ENCODE peak calls at places on chromosomes 2 and 18, in four cellular contexts. One of them, this sample, is unnamed.

GRCh38 chr2:58428286-58428552 is 187.1 kb upstream of the FANCL start:
- DNase-seq in fibroblast of pulmonary artery: peak; percentile 3
- DNase-seq in foreskin fibroblast: peak; percentile 8
- DNase-seq in A549: peak; percentile 21
- DNase-seq in this sample: no peak

GRCh38 chr2:191150451-191151314 is at the start of gene STAT4:
- DNase-seq in fibroblast of pulmonary artery: peak; percentile 75
- DNase-seq in foreskin fibroblast: peak; percentile 58
- DNase-seq in A549: peak; percentile 43
- DNase-seq in this sample: no peak

GRCh38 chr2:152826880-152827279 is 108.5 kb downstream of the ARL6IP6 start:
- DNase-seq in fibroblast of pulmonary artery: peak; percentile 80
- DNase-seq in foreskin fibroblast: peak; percentile 1
- DNase-seq in A549: no peak
- DNase-seq in this sample: peak; percentile 26

GRCh38 chr2:78984386-78984785 is 41.1 kb upstream of the REG3G start:
- DNase-seq in fibroblast of pulmonary artery: peak; percentile 7
- DNase-seq in foreskin fibroblast: no peak
- DNase-seq in A549: no peak
- DNase-seq in this sample: no peak

GRCh38 chr2:8616084-8616419 is 65.8 kb upstream of the ID2 start:
- DNase-seq in fibroblast of pulmonary artery: no peak
- DNase-seq in foreskin fibroblast: no peak
- DNase-seq in A549: no peak
- DNase-seq in this sample: no peak

GRCh38 chr2:150063432-150063889 is 424.0 kb downstream of the RND3 start:
- DNase-seq in fibroblast of pulmonary artery: peak; percentile 75
- DNase-seq in foreskin fibroblast: peak; percentile 79
- DNase-seq in A549: no peak
- DNase-seq in this sample: no peak

GRCh38 chr2:201643216-201643651 is at the start of gene TMEM237:
- DNase-seq in fibroblast of pulmonary artery: peak; percentile 32
- DNase-seq in foreskin fibroblast: peak; percentile 60
- DNase-seq in A549: peak; percentile 28
- DNase-seq in this sample: no peak

GRCh38 chr2:39107156-39107555 is 13.7 kb downstream of the SOS1 start:
- DNase-seq in fibroblast of pulmonary artery: peak; percentile 17
- DNase-seq in foreskin fibroblast: peak; percentile 51
- DNase-seq in A549: no peak
- DNase-seq in this sample: no peak

GRCh38 chr2:152222975-152223638 is 47.5 kb upstream of the STAM2 start:
- DNase-seq in fibroblast of pulmonary artery: peak; percentile 97
- DNase-seq in foreskin fibroblast: peak; percentile 86
- DNase-seq in A549: no peak
- DNase-seq in this sample: no peak

GRCh38 chr2:163541920-163542319 is 193.9 kb downstream of the FIGN start:
- DNase-seq in fibroblast of pulmonary artery: no peak
- DNase-seq in foreskin fibroblast: no peak
- DNase-seq in A549: no peak
- DNase-seq in this sample: no peak

GRCh38 chr2:194550702-194551101 is 1106.3 kb upstream of the SLC39A10 start:
- DNase-seq in fibroblast of pulmonary artery: no peak
- DNase-seq in foreskin fibroblast: no peak
- DNase-seq in A549: no peak
- DNase-seq in this sample: no peak

GRCh38 chr18:45155526-45155925 is 459.8 kb upstream of the SLC14A2 start:
- DNase-seq in fibroblast of pulmonary artery: no peak
- DNase-seq in foreskin fibroblast: no peak
- DNase-seq in A549: no peak
- DNase-seq in this sample: no peak

GRCh38 chr2:133837441-133838090 is 269.3 kb upstream of the NCKAP5 start:
- DNase-seq in fibroblast of pulmonary artery: peak; percentile 21
- DNase-seq in foreskin fibroblast: peak; percentile 62
- DNase-seq in A549: no peak
- DNase-seq in this sample: no peak

GRCh38 chr18:8858888-8859511 is 153.6 kb downstream of the MTCL1 start:
- DNase-seq in fibroblast of pulmonary artery: peak; percentile 98
- DNase-seq in foreskin fibroblast: peak; percentile 96
- DNase-seq in A549: peak; percentile 31
- DNase-seq in this sample: peak; percentile 79

GRCh38 chr2:12759248-12759647 is 42.5 kb downstream of the TRIB2 start:
- DNase-seq in fibroblast of pulmonary artery: peak; percentile 69
- DNase-seq in foreskin fibroblast: peak; percentile 94
- DNase-seq in A549: no peak
- DNase-seq in this sample: peak; percentile 42

GRCh38 chr2:70557171-70557838 is 3.7 kb upstream of the TGFA start:
- DNase-seq in fibroblast of pulmonary artery: no peak
- DNase-seq in foreskin fibroblast: no peak
- DNase-seq in A549: no peak
- DNase-seq in this sample: no peak

GRCh38 chr18:35158728-35159443 is 81.9 kb upstream of the ZNF397 start:
- DNase-seq in fibroblast of pulmonary artery: no peak
- DNase-seq in foreskin fibroblast: no peak
- DNase-seq in A549: no peak
- DNase-seq in this sample: no peak

GRCh38 chr2:127100261-127101047 is 6.5 kb downstream of the BIN1 start:
- DNase-seq in fibroblast of pulmonary artery: peak; percentile 33
- DNase-seq in foreskin fibroblast: no peak
- DNase-seq in A549: peak; percentile 61
- DNase-seq in this sample: peak; percentile 83

GRCh38 chr18:1017227-1017626 is 112.6 kb downstream of the ADCYAP1 start:
- DNase-seq in fibroblast of pulmonary artery: no peak
- DNase-seq in foreskin fibroblast: no peak
- DNase-seq in A549: no peak
- DNase-seq in this sample: no peak

GRCh38 chr2:185891403-185891802 is 152.8 kb downstream of the FSIP2 start:
- DNase-seq in fibroblast of pulmonary artery: no peak
- DNase-seq in foreskin fibroblast: no peak
- DNase-seq in A549: no peak
- DNase-seq in this sample: no peak

GRCh38 chr2:223041527-223042109 is 10.4 kb upstream of the KCNE4 start:
- DNase-seq in fibroblast of pulmonary artery: peak; percentile 97
- DNase-seq in foreskin fibroblast: peak; percentile 96
- DNase-seq in A549: peak; percentile 83
- DNase-seq in this sample: peak; percentile 93

GRCh38 chr2:105272176-105272575 is 30.6 kb downstream of the GPR45 start:
- DNase-seq in fibroblast of pulmonary artery: no peak
- DNase-seq in foreskin fibroblast: no peak
- DNase-seq in A549: no peak
- DNase-seq in this sample: no peak

GRCh38 chr2:151669585-151670081 is 64.6 kb downstream of the NEB start:
- DNase-seq in fibroblast of pulmonary artery: peak; percentile 5
- DNase-seq in foreskin fibroblast: no peak
- DNase-seq in A549: no peak
- DNase-seq in this sample: peak; percentile 12

GRCh38 chr2:174901075-174901474 is 104.1 kb downstream of the CHN1 start:
- DNase-seq in fibroblast of pulmonary artery: no peak
- DNase-seq in foreskin fibroblast: peak; percentile 68
- DNase-seq in A549: no peak
- DNase-seq in this sample: no peak

GRCh38 chr2:25743132-25743830 is 69.9 kb upstream of the DTNB start:
- DNase-seq in fibroblast of pulmonary artery: no peak
- DNase-seq in foreskin fibroblast: no peak
- DNase-seq in A549: no peak
- DNase-seq in this sample: no peak

GRCh38 chr2:23596316-23596885 is 211.4 kb downstream of the KLHL29 start:
- DNase-seq in fibroblast of pulmonary artery: peak; percentile 8
- DNase-seq in foreskin fibroblast: peak; percentile 44
- DNase-seq in A549: no peak
- DNase-seq in this sample: no peak

GRCh38 chr2:23622466-23622865 is 237.5 kb downstream of the KLHL29 start:
- DNase-seq in fibroblast of pulmonary artery: no peak
- DNase-seq in foreskin fibroblast: no peak
- DNase-seq in A549: no peak
- DNase-seq in this sample: no peak

GRCh38 chr2:9231291-9232165 is 24.9 kb downstream of the ASAP2 start:
- DNase-seq in fibroblast of pulmonary artery: no peak
- DNase-seq in foreskin fibroblast: no peak
- DNase-seq in A549: no peak
- DNase-seq in this sample: no peak

GRCh38 chr2:69742170-69742952 is 427 bp downstream of the ANXA4 start:
- DNase-seq in fibroblast of pulmonary artery: no peak
- DNase-seq in foreskin fibroblast: peak; percentile 45
- DNase-seq in A549: no peak
- DNase-seq in this sample: no peak

GRCh38 chr18:30999887-31000628 is 42.5 kb downstream of the DSC3 start:
- DNase-seq in fibroblast of pulmonary artery: no peak
- DNase-seq in foreskin fibroblast: no peak
- DNase-seq in A549: no peak
- DNase-seq in this sample: no peak

GRCh38 chr18:30997223-30997622 is 45.3 kb downstream of the DSC3 start:
- DNase-seq in fibroblast of pulmonary artery: no peak
- DNase-seq in foreskin fibroblast: no peak
- DNase-seq in A549: no peak
- DNase-seq in this sample: no peak

GRCh38 chr18:30999186-30999585 is 43.4 kb downstream of the DSC3 start:
- DNase-seq in fibroblast of pulmonary artery: peak; percentile 16
- DNase-seq in foreskin fibroblast: no peak
- DNase-seq in A549: no peak
- DNase-seq in this sample: no peak
- TF ChIP-seq CTCF in fibroblast of pulmonary artery: peak; percentile 8
- TF ChIP-seq CTCF in foreskin fibroblast: no peak
- TF ChIP-seq CTCF in A549: peak; percentile 40
- TF ChIP-seq CTCF in this sample: no peak

GRCh38 chr2:137155351-137156104 is 390.2 kb downstream of the THSD7B start:
- DNase-seq in fibroblast of pulmonary artery: peak; percentile 18
- DNase-seq in foreskin fibroblast: peak; percentile 59
- DNase-seq in A549: no peak
- DNase-seq in this sample: no peak
- H3K4me3 ChIP-seq in fibroblast of pulmonary artery: no peak overlapping the region
- H3K4me3 ChIP-seq in foreskin fibroblast: no peak overlapping the region
- H3K4me3 ChIP-seq in A549: no peak overlapping the region
- H3K4me3 ChIP-seq in this sample: no peak overlapping the region

GRCh38 chr2:68030529-68030928 is 32.3 kb downstream of the C1D start:
- DNase-seq in fibroblast of pulmonary artery: no peak
- DNase-seq in foreskin fibroblast: no peak
- DNase-seq in A549: no peak
- DNase-seq in this sample: no peak

GRCh38 chr2:68027959-68028358 is 34.8 kb downstream of the C1D start:
- DNase-seq in fibroblast of pulmonary artery: no peak
- DNase-seq in foreskin fibroblast: peak; percentile 44
- DNase-seq in A549: no peak
- DNase-seq in this sample: no peak

GRCh38 chr2:68032702-68033101 is 30.1 kb downstream of the C1D start:
- DNase-seq in fibroblast of pulmonary artery: no peak
- DNase-seq in foreskin fibroblast: no peak
- DNase-seq in A549: no peak
- DNase-seq in this sample: no peak

GRCh38 chr2:68031043-68031442 is 31.8 kb downstream of the C1D start:
- DNase-seq in fibroblast of pulmonary artery: no peak
- DNase-seq in foreskin fibroblast: no peak
- DNase-seq in A549: no peak
- DNase-seq in this sample: no peak

GRCh38 chr2:68031546-68032160 is 31.2 kb downstream of the C1D start:
- DNase-seq in fibroblast of pulmonary artery: peak; percentile 79
- DNase-seq in foreskin fibroblast: peak; percentile 80
- DNase-seq in A549: peak; percentile 40
- DNase-seq in this sample: no peak
- TF ChIP-seq CTCF in fibroblast of pulmonary artery: peak; percentile 67
- TF ChIP-seq CTCF in foreskin fibroblast: peak; percentile 26
- TF ChIP-seq CTCF in A549: peak; percentile 90
- TF ChIP-seq CTCF in this sample: peak; percentile 58

DNA sequence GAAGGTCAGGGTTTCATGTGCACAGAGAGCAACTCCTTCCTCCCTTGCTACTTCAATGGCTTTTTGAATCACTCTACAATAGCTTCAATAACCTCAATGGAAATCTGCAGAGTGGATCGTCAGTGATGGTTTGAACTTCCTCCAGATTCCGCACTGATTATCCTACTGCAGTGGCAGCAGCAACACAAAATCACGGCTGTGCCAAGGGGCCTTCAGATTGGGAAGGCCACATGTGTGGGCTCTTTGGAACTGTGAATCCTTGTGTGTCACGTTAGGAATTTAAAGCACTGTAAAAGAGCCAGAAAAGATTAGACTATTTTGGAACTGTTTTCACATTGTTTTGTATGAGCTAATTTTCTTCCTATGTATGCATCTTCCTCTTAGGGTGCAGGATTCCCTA is 88.4 kb upstream of the MGAT4A start:
- DNase-seq in fibroblast of pulmonary artery: no peak
- DNase-seq in foreskin fibroblast: no peak
- DNase-seq in A549: no peak
- DNase-seq in this sample: no peak
- H3K4me3 ChIP-seq in fibroblast of pulmonary artery: no peak overlapping the region
- H3K4me3 ChIP-seq in foreskin fibroblast: no peak overlapping the region
- H3K4me3 ChIP-seq in A549: no peak overlapping the region
- H3K4me3 ChIP-seq in this sample: no peak overlapping the region

GRCh38 chr2:118148809-118149208 is 60.5 kb downstream of the INSIG2 start:
- DNase-seq in fibroblast of pulmonary artery: peak; percentile 1
- DNase-seq in foreskin fibroblast: no peak
- DNase-seq in A549: no peak
- DNase-seq in this sample: no peak
- TF ChIP-seq CTCF in fibroblast of pulmonary artery: no peak
- TF ChIP-seq CTCF in foreskin fibroblast: peak; percentile 10
- TF ChIP-seq CTCF in A549: no peak
- TF ChIP-seq CTCF in this sample: peak; percentile 8

GRCh38 chr2:73112026-73112912 is 479 bp downstream of the RAB11FIP5 start:
- DNase-seq in fibroblast of pulmonary artery: peak; percentile 44
- DNase-seq in foreskin fibroblast: peak; percentile 75
- DNase-seq in A549: no peak
- DNase-seq in this sample: no peak

GRCh38 chr2:73111300-73112025 is 1.3 kb downstream of the RAB11FIP5 start:
- DNase-seq in fibroblast of pulmonary artery: no peak
- DNase-seq in foreskin fibroblast: peak; percentile 70
- DNase-seq in A549: peak; percentile 62
- DNase-seq in this sample: no peak

GRCh38 chr2:73109796-73110540 is 2.8 kb downstream of the RAB11FIP5 start:
- DNase-seq in fibroblast of pulmonary artery: no peak
- DNase-seq in foreskin fibroblast: no peak
- DNase-seq in A549: no peak
- DNase-seq in this sample: no peak

GRCh38 chr2:73112913-73113633 is at the start of gene RAB11FIP5:
- DNase-seq in fibroblast of pulmonary artery: peak; percentile 76
- DNase-seq in foreskin fibroblast: peak; percentile 93
- DNase-seq in A549: peak; percentile 67
- DNase-seq in this sample: no peak

DNA sequence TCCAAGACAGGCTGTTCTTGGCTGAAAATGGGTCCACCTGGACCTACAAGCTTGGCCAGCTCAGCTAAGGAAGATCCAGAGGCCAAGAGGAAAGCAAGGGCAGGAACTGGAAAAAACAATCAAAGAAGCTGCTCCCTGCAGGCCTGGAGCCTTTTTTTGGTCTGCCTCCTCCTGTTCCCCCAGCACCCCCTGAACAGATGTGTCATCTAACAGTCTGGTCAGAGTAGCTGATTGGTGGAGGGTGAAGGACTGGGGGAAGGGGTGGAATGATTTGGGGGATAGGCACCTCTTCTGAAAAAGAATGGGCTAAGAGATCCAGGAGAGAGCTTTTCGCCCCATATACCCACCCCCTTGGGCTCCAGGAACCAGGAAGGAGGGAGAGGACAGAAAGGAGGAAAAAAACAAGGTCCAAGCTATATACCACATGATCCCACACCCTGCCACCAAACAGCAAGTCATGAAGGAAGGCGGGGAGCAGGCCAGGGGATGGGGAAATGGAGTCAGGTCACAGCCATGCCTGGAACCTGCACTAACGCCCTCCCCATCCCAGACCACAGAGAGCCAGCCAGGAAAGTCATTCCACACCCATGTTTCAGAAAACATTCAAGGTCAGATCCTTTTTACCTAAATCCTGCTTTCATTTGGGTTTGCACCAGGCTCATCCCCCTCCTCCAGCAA is 2.0 kb downstream of the RAB11FIP5 start:
- DNase-seq in fibroblast of pulmonary artery: no peak
- DNase-seq in foreskin fibroblast: peak; percentile 78
- DNase-seq in A549: no peak
- DNase-seq in this sample: no peak
- H3K4me3 ChIP-seq in fibroblast of pulmonary artery: peak overlapping the region; percentile 60
- H3K4me3 ChIP-seq in foreskin fibroblast: peak overlapping the region; percentile 92
- H3K4me3 ChIP-seq in A549: peak overlapping the region; percentile 91
- H3K4me3 ChIP-seq in this sample: peak overlapping the region; percentile 84

This sample was measured in kidney epithelial cell.